ENCODE peak calls at places on chromosomes 4 and X, in nine cellular contexts. V is PC-9, R is suprapubic skin, K is Peyer's patch, M is PC-3, G is ovary, A is HL-60, D is coronary artery, T is heart left ventricle. P is an unnamed sample.

GRCh38 chrX:151180400-151180799 is 4.0 kb downstream of the GPR50 start:
- DNase-seq in V (no peak), R (no peak), K (no peak), M (no peak), G (no peak), A (no peak), D (no peak), T (no peak), P (no peak)

GRCh38 chr4:152460488-152460887 is 75.4 kb downstream of the FBXW7 start:
- DNase-seq in V (no peak), R (no peak), K (no peak), M (peak), G (no peak), A (peak), D (no peak), T (no peak), P (peak)

GRCh38 chrX:39304746-39305145 is 503.5 kb downstream of the MID1IP1 start:
- DNase-seq in V (no peak), R (no peak), K (no peak), M (no peak), G (no peak), A (no peak), D (no peak), T (no peak), P (no peak)

GRCh38 chr4:109879081-109879480 is 31.2 kb downstream of the LRIT3 start:
- DNase-seq in V (no peak), R (no peak), K (no peak), M (no peak), G (no peak), A (no peak), D (no peak), T (no peak), P (no peak)

GRCh38 chr4:36394352-36394903 is 113.0 kb downstream of the DTHD1 start:
- DNase-seq in V (no peak), R (no peak), K (no peak), M (peak), G (no peak), A (no peak), D (no peak), T (no peak), P (no peak)

GRCh38 chr4:22573198-22573597 is 57.3 kb upstream of the ADGRA3 start:
- DNase-seq in V (no peak), R (no peak), K (no peak), M (no peak), G (peak), A (no peak), D (no peak), T (peak), P (no peak)

GRCh38 chr4:65096630-65097029 is 573.7 kb downstream of the EPHA5 start:
- DNase-seq in V (no peak), R (no peak), K (no peak), M (no peak), G (no peak), A (no peak), D (no peak), T (no peak), P (no peak)

GRCh38 chr4:155759372-155760252 is 791 bp downstream of the GUCY1B1 start:
- DNase-seq in V (no peak), R (peak), K (no peak), M (peak), G (peak), A (no peak), D (peak), T (peak), P (no peak)

GRCh38 chrX:128020701-128021100 is 31.5 kb downstream of the ACTRT1 start:
- DNase-seq in V (peak), R (no peak), K (no peak), M (peak), G (no peak), A (no peak), D (no peak), T (no peak), P (no peak)

GRCh38 chr4:962231-963208 is 10.8 kb downstream of the DGKQ start:
- DNase-seq in V (no peak), R (peak), K (no peak), M (no peak), G (no peak), A (no peak), D (no peak), T (no peak), P (no peak)

GRCh38 chr4:172830295-172830764 is 338.3 kb upstream of the GALNT7 start:
- DNase-seq in V (no peak), R (no peak), K (no peak), M (peak), G (no peak), A (no peak), D (no peak), T (no peak), P (no peak)

GRCh38 chr4:53990641-53991040 is 73.8 kb downstream of the CHIC2 start:
- DNase-seq in V (no peak), R (no peak), K (no peak), M (no peak), G (no peak), A (no peak), D (no peak), T (no peak), P (no peak)

GRCh38 chr4:163556169-163556568 is 61.7 kb downstream of the TMA16 start:
- DNase-seq in V (no peak), R (no peak), K (no peak), M (peak), G (no peak), A (no peak), D (no peak), T (no peak), P (no peak)
- H3K4me3 ChIP-seq in V (no peak), R (no peak), K (no peak), M (no peak), G (no peak), A (no peak), D (no peak), T (no peak), P (no peak)

DNA sequence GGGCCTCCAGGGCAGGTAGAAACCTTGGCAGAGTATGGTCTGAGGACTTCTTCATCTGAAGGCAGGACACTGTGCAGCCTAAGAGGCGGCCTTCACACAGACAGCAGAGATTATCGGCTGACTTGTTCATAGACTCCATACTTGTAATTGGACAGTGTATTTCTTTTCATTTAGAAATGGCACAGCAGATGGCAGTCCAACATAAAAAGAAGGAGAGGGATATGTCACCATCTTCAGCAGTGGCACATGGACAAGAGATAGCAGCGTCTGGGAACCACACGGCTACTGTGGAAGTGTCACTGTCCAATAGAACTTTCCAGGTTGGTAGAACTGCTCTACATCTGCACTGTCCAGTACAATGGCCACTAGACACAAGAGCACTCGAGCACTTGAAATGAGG is 21.7 kb upstream of the GEMIN8 start:
- DNase-seq in V (no peak), R (no peak), K (no peak), M (peak), G (no peak), A (no peak), D (no peak), T (no peak), P (no peak)
- TF ChIP-seq CTCF in V (peak), R (no peak), K (no peak), M (peak), G (no peak), A (no peak), D (no peak), T (no peak), P (no peak)

GRCh38 chrX:137563681-137564651 is 2.0 kb upstream of the ZIC3 start:
- DNase-seq in V (no peak), R (no peak), K (no peak), M (no peak), G (no peak), A (no peak), D (no peak), T (no peak), P (no peak)

GRCh38 chrX:137565318-137565904 is 516 bp upstream of the ZIC3 start:
- DNase-seq in V (no peak), R (no peak), K (no peak), M (no peak), G (no peak), A (no peak), D (no peak), T (no peak), P (no peak)

GRCh38 chrX:137567474-137568232 is 1.7 kb downstream of the ZIC3 start:
- DNase-seq in V (no peak), R (no peak), K (no peak), M (no peak), G (no peak), A (no peak), D (no peak), T (no peak), P (no peak)

GRCh38 chrX:137566746-137567473 is 983 bp downstream of the ZIC3 start:
- DNase-seq in V (no peak), R (no peak), K (no peak), M (no peak), G (no peak), A (no peak), D (no peak), T (no peak), P (no peak)

DNA sequence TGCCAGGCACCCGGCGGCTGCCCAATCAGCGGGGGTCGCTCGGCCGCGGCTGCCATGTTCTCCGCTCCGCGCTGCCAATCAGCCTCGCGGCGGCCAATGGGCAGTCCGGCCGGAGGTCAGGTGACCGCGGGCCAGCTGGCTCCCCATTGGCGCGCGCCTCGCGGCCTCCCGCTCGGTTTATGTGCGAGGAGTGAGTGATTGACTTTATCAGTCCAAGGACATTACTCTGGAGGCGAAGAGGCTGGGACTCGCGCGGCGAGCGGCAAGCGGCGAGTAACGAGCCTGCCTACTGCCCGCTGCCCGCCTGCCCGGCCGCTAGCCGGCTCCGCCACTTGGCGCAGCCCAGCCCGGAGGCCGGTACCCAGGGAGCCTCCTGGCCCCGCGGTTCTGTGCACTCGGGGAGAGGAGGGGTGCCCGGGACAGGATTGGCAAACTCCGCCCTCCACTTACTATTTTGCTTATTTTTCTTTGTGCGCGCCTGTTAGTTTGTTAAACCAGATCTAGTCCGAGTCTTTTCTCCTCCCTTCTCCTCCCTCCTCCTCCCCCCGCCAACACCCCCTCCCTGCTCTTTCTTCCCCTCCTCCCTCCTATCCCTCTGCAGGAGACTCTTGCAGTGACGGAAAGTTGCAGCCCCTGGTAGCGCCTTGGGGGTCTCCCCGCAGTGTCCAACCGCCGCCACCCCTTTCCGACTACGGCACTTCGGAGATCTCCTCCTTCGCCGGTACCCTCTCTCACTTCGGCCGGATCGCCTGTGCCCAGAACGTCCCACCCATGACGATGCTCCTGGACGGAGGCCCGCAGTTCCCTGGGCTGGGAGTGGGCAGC is at the start of gene ZIC3:
- DNase-seq in V (no peak), R (no peak), K (no peak), M (peak), G (peak), A (no peak), D (no peak), T (peak), P (no peak)
- H3K4me3 ChIP-seq in V (no peak), R (peak), K (peak), M (peak), G (peak), A (no peak), D (peak), T (peak), P (peak)

DNA sequence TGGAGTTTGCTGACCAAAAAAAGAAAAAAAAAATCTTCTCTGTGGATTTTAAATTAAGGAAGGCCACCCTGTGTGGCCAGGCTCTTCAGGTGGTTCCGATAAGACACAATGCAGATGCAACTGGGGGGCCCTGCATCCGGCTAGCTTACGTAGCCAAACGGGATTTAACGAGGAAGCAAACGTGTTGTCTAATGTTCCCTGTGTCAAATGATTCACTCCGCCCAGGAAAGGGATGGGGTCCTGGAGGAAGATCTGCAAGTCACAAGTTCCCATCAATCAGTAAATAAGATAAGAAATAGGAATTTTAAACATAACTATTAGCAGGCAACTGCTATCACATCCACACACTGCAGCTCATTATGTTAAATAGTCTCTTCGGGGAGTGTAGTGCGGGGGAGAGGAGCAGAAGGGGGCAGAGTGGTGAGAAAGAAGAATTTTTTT is 216.4 kb upstream of the GYPA start:
- DNase-seq in V (no peak), R (no peak), K (no peak), M (no peak), G (no peak), A (no peak), D (no peak), T (no peak), P (no peak)
- TF ChIP-seq CTCF in V (no peak), R (no peak), K (no peak), M (no peak), G (no peak), A (no peak), D (no peak), T (no peak), P (no peak)

DNA sequence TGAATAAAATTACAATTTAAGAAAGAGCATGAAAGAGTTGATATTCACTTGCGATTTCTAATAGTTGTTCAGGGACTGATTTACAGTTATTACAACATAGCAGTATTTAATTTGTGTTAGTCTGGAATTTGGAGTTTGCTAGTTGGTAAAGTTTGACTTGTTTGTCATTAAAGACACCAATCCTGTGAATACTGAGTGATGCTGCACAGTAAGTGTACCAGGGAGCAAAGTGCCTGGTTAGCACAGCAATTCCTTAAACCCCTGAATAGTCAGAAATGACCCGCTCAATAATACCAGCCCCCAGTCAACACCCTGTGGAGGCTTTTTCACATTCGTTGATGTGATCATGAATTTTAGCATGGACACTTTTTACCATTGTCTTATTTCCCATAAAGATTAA is 122.2 kb upstream of the GC start:
- DNase-seq in V (no peak), R (no peak), K (no peak), M (no peak), G (no peak), A (no peak), D (no peak), T (no peak), P (no peak)
- H3K4me3 ChIP-seq in V (no peak), R (no peak), K (no peak), M (no peak), G (no peak), A (no peak), D (no peak), T (no peak), P (no peak)

GRCh38 chrX:26442340-26442739 is 226.4 kb downstream of the MAGEB5 start:
- DNase-seq in V (no peak), R (no peak), K (no peak), M (peak), G (no peak), A (no peak), D (no peak), T (no peak), P (no peak)
- TF ChIP-seq CTCF in V (peak), R (no peak), K (no peak), M (no peak), G (no peak), A (no peak), D (no peak), T (peak), P (no peak)

GRCh38 chr4:98955229-98955628 is 26.3 kb upstream of the EIF4E start:
- DNase-seq in V (no peak), R (no peak), K (no peak), M (no peak), G (no peak), A (no peak), D (no peak), T (no peak), P (no peak)
- H3K4me3 ChIP-seq in V (no peak), R (no peak), K (no peak), M (no peak), G (no peak), A (no peak), D (no peak), T (no peak), P (no peak)

DNA sequence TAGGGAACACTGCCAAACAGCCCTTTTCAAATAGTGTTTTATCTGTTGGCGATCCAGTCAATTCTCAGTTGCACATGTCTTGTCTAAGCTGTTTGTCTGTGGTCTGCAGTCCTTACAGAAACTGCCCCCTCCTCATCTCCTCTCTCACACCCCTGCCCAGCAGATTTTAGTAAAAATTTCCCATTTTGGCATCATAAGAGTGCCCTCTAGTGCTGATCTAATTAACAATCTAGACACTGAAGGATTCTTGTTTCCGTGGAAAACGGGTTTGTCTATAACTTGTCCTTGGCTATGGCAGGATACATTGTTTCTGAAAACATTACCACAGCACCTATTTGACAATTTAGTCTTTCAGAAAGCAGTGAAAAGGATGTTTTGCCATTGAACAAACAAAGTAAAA is 227.2 kb upstream of the MBNL3 start:
- DNase-seq in V (no peak), R (no peak), K (no peak), M (peak), G (no peak), A (no peak), D (no peak), T (no peak), P (no peak)
- TF ChIP-seq CTCF in V (peak), R (no peak), K (no peak), M (peak), G (no peak), A (no peak), D (no peak), T (peak), P (peak)

GRCh38 chr4:153543351-153543750 is 77.2 kb downstream of the TMEM131L start:
- DNase-seq in V (no peak), R (no peak), K (no peak), M (no peak), G (no peak), A (no peak), D (no peak), T (no peak), P (no peak)
- H3K4me3 ChIP-seq in V (no peak), R (no peak), K (no peak), M (no peak), G (no peak), A (no peak), D (no peak), T (no peak), P (no peak)